ENCODE peak calls at places on chromosomes 6 and 20, in four cellular contexts. C is PC-3, E is GM12878, H is BJ. G is an unnamed sample.

GRCh38 chr6:158863646-158864045 is 44.5 kb upstream of the EZR start:
- DNase-seq in H (peak; percentile 30), E (no peak), C (no peak), G (no peak)

GRCh38 chr20:44089987-44090674 is 96.9 kb downstream of the JPH2 start:
- DNase-seq in E (peak; percentile 57), H (no peak), C (peak; percentile 44), G (no peak)

GRCh38 chr6:38508894-38509293 is 130.8 kb downstream of the BTBD9 start:
- DNase-seq in C (peak; percentile 86), H (no peak), E (no peak), G (no peak)

GRCh38 chr6:154592199-154592860 is 81.8 kb upstream of the CNKSR3 start:
- DNase-seq in C (no peak), E (no peak), H (no peak), G (no peak)

GRCh38 chr20:30593572-30593971 is 663.9 kb upstream of the DEFB115 start:
- DNase-seq in E (no peak), H (no peak), C (no peak), G (no peak)

GRCh38 chr6:73353636-73354388 is at the start of gene DPPA5:
- DNase-seq in H (no peak), C (no peak), E (no peak), G (no peak)

GRCh38 chr6:125215252-125215819 is 61.8 kb downstream of the TPD52L1 start:
- DNase-seq in H (no peak), C (no peak), E (no peak), G (no peak)

GRCh38 chr6:143187173-143187908 is 126.7 kb downstream of the AIG1 start:
- DNase-seq in H (peak; percentile 73), E (no peak), C (peak; percentile 13), G (peak; percentile 92)

GRCh38 chr6:113858605-113859348 is 1.6 kb downstream of the MARCKS start:
- DNase-seq in C (peak; percentile 87), H (no peak), E (peak; percentile 87), G (no peak)

GRCh38 chr20:35820715-35821114 is 48.9 kb downstream of the PHF20 start:
- DNase-seq in H (no peak), C (peak; percentile 13), E (no peak), G (no peak)

GRCh38 chr6:149900620-149901443 is 2.9 kb upstream of the RAET1E start:
- DNase-seq in H (no peak), E (no peak), C (no peak), G (no peak)

GRCh38 chr6:92479821-92480220 is 939.5 kb downstream of the EPHA7 start:
- DNase-seq in H (no peak), C (no peak), E (no peak), G (no peak)

GRCh38 chr6:160791981-160792418 is 90.0 kb downstream of the PLG start:
- DNase-seq in C (peak; percentile 83), H (no peak), E (no peak), G (no peak)

GRCh38 chr20:58854638-58855471 is 2.3 kb downstream of the GNAS start:
- DNase-seq in C (no peak), E (no peak), H (no peak), G (no peak)

GRCh38 chr6:20919677-20920385 is 385.6 kb downstream of the CDKAL1 start:
- DNase-seq in H (no peak), C (peak; percentile 49), E (peak; percentile 59), G (no peak)

GRCh38 chr20:31708839-31709534 is 13.7 kb downstream of the BCL2L1 start:
- DNase-seq in E (no peak), C (peak; percentile 4), H (no peak), G (no peak)

GRCh38 chr6:41092421-41093140 is 19.8 kb downstream of the NFYA start:
- DNase-seq in C (peak; percentile 41), E (no peak), H (no peak), G (no peak)

GRCh38 chr6:21199246-21199645 is 394.3 kb upstream of the SOX4 start:
- DNase-seq in C (no peak), E (no peak), H (no peak), G (no peak)

GRCh38 chr6:20707166-20707485 is 172.9 kb downstream of the CDKAL1 start:
- DNase-seq in C (no peak), E (no peak), H (no peak), G (no peak)

GRCh38 chr20:61837200-61837599 is 228.5 kb downstream of the TAF4 start:
- DNase-seq in E (no peak), H (no peak), C (no peak), G (no peak)

GRCh38 chr20:10427060-10427692 is 6.8 kb downstream of the MKKS start:
- DNase-seq in C (peak; percentile 67), E (no peak), H (no peak), G (no peak)

GRCh38 chr6:73076211-73076610 is 149.1 kb downstream of the KHDC1L start:
- DNase-seq in E (no peak), C (peak; percentile 43), H (no peak), G (no peak)

GRCh38 chr6:50030350-50030749 is 8.6 kb upstream of the DEFB110 start:
- DNase-seq in E (no peak), H (no peak), C (no peak), G (no peak)

GRCh38 chr6:50025258-50025657 is 3.5 kb upstream of the DEFB110 start:
- DNase-seq in C (no peak), H (no peak), E (no peak), G (no peak)

GRCh38 chr6:50030777-50031562 is 9.2 kb upstream of the DEFB110 start:
- DNase-seq in E (no peak), H (no peak), C (peak; percentile 64), G (no peak)
- TF ChIP-seq CTCF in E (peak; percentile 30), H (peak; percentile 17), C (peak; percentile 74), G (no peak)

GRCh38 chr6:35728663-35729348 is 8.0 kb upstream of the ARMC12 start:
- DNase-seq in E (no peak), H (no peak), C (no peak), G (no peak)
- H3K4me3 ChIP-seq in E (no peak overlapping the region), H (no peak overlapping the region), C (peak overlapping the region; percentile 68), G (peak overlapping the region; percentile 65)

DNA sequence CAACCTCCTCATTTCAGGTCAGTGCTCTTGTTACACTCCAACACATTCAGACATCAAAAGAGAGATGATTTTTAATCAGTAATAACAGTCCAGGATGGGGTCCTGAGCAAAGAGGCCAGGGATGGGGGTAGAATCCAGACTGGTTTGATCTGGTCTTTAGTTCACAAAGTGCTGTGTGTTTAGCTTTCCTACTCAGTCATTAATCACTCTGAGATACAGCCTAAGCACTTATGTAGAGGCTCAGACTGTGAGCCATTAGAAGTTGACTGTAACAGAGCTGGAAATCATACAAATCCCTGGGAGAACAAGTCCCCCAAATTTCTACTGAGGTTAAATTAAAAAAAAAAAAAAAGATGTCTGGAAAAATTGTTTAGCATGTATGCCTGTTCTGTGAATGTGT is 241.5 kb downstream of the PTPRK start:
- DNase-seq in E (no peak), H (no peak), C (no peak), G (no peak)
- TF ChIP-seq CTCF in E (no peak), H (no peak), C (no peak), G (no peak)

DNA sequence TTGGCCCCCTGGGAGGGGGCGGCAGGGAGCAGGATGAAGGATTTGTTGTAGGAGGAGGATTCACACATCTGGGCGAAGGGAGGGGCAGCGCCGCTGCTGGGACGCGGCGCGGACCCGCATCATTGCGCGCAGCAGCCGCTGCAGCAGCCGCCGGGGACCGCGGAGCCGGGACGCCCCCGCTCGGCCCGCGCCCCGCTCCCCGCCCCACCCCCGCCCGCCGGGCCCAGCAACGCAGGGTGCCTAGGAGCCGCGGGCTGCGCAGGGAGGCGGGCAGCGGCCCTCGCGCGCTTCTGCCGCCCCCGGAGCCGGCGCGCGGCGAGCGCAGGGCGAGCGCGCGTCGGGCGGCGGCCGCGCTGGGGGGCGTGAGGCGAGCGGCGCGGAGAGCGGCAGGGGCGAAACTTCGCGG is 206 bp upstream of the NKAIN2 start:
- DNase-seq in H (no peak), E (no peak), C (no peak), G (no peak)
- H3K4me3 ChIP-seq in H (peak overlapping the region; percentile 19), E (peak overlapping the region; percentile 41), C (peak overlapping the region; percentile 52), G (peak overlapping the region; percentile 42)

GRCh38 chr6:71405416-71405815 is 116.8 kb downstream of the OGFRL1 start:
- DNase-seq in H (no peak), C (no peak), E (no peak), G (no peak)

GRCh38 chr6:71408966-71409723 is 120.5 kb downstream of the OGFRL1 start:
- DNase-seq in H (no peak), E (no peak), C (no peak), G (no peak)

GRCh38 chr6:71404967-71405278 is 116.3 kb downstream of the OGFRL1 start:
- DNase-seq in E (no peak), H (no peak), C (no peak), G (no peak)

GRCh38 chr6:71404145-71404966 is 115.7 kb downstream of the OGFRL1 start:
- DNase-seq in C (peak; percentile 86), E (no peak), H (no peak), G (no peak)

DNA sequence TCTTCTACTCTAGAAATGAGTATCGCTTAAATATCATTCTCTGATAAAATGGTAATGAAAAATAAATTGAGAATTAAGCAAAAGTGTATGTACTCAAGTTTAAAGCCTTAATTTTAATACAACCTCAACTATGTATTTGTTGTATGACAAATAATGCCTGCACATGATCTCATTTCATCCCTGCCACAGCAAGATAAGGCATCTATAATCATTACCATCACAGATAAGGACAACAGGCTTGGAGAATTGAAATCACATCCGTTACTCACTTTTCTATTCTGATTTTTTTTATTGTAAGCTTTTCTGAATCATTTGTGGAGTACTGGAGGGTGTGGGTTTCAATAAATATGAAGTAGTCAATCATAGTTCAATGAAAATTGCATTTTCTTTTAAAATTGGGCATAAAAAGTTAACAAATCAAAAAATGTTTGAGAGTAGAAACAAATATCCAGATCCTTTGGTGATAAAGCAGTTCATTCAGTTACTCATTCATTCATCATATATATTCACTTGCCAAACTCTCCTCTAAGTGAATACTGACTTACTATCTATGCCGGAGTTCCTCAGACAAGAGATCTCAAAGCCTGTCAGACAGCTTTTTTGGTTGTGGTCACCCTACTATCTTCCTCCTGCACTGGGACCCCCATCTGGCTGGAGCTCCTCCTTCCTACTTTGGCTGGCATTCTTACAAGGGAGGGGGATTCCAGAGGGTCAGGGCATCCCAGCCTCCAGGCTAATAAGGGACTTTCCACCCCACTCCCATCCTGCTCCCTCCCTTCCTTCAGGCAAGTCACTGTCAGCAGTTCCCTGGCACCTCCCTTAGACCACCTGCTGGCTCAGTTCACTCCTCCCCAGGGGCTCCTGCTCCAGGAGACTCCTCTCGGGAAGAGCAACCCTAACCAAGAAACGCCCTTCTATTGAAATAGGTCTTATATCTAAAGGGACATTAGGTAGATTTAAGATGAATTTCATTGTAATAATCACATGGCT is 118.6 kb downstream of the OGFRL1 start:
- DNase-seq in C (peak; percentile 53), H (no peak), E (no peak), G (no peak)
- TF ChIP-seq CTCF in C (no peak), H (no peak), E (no peak), G (no peak)

GRCh38 chr6:13455604-13456003 is 31.8 kb downstream of the GFOD1 start:
- DNase-seq in H (no peak), E (no peak), C (no peak), G (no peak)
- H3K4me3 ChIP-seq in H (no peak overlapping the region), E (no peak overlapping the region), C (no peak overlapping the region), G (no peak overlapping the region)

DNA sequence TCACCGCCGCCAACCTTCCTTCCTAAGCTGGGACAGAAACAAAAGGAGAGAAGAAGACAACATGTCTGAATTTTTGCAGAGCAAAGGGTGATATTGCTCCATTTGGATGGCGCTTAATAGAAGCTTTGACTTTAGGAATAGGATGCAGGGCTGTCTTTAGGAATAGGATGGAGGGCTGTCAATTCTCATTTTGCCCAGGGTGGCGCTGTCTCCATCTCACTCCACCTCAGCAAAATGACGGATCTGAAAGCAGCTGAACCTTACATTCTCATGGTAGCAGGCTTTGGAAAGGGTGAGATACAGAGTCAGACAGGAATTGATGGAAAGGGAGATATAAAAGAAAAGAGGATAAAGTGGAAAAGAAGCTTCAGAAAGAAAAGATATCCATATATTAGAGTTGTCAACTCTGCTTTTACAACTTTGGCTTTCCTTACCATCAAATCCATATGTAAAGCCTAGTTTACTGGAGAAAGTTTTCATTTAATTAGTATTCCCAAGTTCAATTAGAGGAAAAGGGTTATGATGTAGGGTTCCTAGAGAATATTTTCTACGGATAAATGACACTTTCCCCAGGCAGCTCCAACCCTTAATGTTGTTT is 2.4 kb downstream of the MTCL3 start:
- DNase-seq in C (peak; percentile 56), H (no peak), E (no peak), G (no peak)
- TF ChIP-seq CTCF in C (peak; percentile 76), H (peak; percentile 66), E (peak; percentile 80), G (peak; percentile 80)